ENCODE peak calls at places on chromosomes 4 and X, in five cellular contexts. Z is BJ; H is astrocyte; B is adipocyte; F is activated T-helper 1 cell treated with anti-CD3 and anti-CD28 coated beads, Interleukin-12 subunit alpha, Interleukin-12 subunit beta, Interleukin-2, Interleukin-4 antibody, amounts not matched to agents 30 ng/mL and 10 ng/mL and 1 ng/mL, durations not matched to agents 14 hours and 24 hours and 36 hours. X is an unnamed sample.
A peak's percentile ranks its signal among the peaks of the same experiment; 100 is the strongest.

GRCh38 chr4:87007345-87008181 is 72.8 kb downstream of the AFF1 start:
- DNase-seq in B (peak; percentile 84), Z (no peak), H (peak; percentile 43), F (peak; percentile 22), X (peak; percentile 77)

GRCh38 chr4:96009720-96010119 is 169.8 kb downstream of the PDHA2 start:
- DNase-seq in Z (no peak), B (peak; percentile 36), F (no peak), H (peak; percentile 70), X (no peak)

GRCh38 chr4:185421366-185422124 is 4.2 kb downstream of the UFSP2 start:
- DNase-seq in H (peak; percentile 87), B (peak; percentile 18), Z (peak; percentile 10), F (no peak), X (no peak)

GRCh38 chr4:8919651-8920288 is 48.1 kb upstream of the HMX1 start:
- DNase-seq in H (no peak), B (no peak), Z (no peak), F (no peak), X (no peak)

GRCh38 chr4:102196221-102196620 is 149.1 kb downstream of the SLC39A8 start:
- DNase-seq in Z (no peak), B (peak; percentile 23), H (peak; percentile 65), F (no peak), X (no peak)

GRCh38 chr4:148782284-148782683 is 340.1 kb upstream of the NR3C2 start:
- DNase-seq in B (no peak), Z (no peak), F (no peak), H (no peak), X (no peak)

GRCh38 chrX:115912372-115912897 is 258.1 kb upstream of the AGTR2 start:
- DNase-seq in B (peak; percentile 2), F (no peak), Z (no peak), H (no peak), X (no peak)

GRCh38 chr4:15147709-15148651 is 145.7 kb downstream of the CPEB2 start:
- DNase-seq in H (no peak), F (no peak), B (no peak), Z (no peak), X (peak; percentile 82)

GRCh38 chr4:186516287-186516686 is 39.1 kb downstream of the MTNR1A start:
- DNase-seq in F (no peak), B (no peak), Z (no peak), H (no peak), X (no peak)

GRCh38 chr4:82282875-82283274 is 90.9 kb downstream of the HNRNPD start:
- DNase-seq in H (no peak), Z (no peak), F (no peak), B (no peak), X (no peak)

GRCh38 chr4:166941629-166942028 is 292.7 kb downstream of the SPOCK3 start:
- DNase-seq in Z (no peak), B (peak; percentile 60), H (peak; percentile 46), F (no peak), X (no peak)

GRCh38 chr4:175215657-175216056 is 297.5 kb downstream of the ADAM29 start:
- DNase-seq in B (no peak), F (no peak), H (no peak), Z (no peak), X (no peak)

GRCh38 chr4:165326831-165327210 is 648 bp upstream of the MSMO1 start:
- DNase-seq in F (no peak), B (peak; percentile 77), H (no peak), Z (no peak), X (peak; percentile 20)

GRCh38 chrX:9656277-9656676 is 109.4 kb downstream of the GPR143 start:
- DNase-seq in F (no peak), H (no peak), B (no peak), Z (no peak), X (no peak)

X was measured in head of caudate nucleus.